ENCODE peak calls at places on chromosomes 5 and 9, in six cellular contexts. E, X, W, S, G and P are unnamed samples.

GRCh38 chr5:75053286-75054109 is 1.1 kb upstream of the GCNT4 start:
- DNase-seq in E (peak), X (peak), W (no peak), S (peak), G (no peak), P (peak)

GRCh38 chr5:76426391-76426802 is 23.3 kb downstream of the IQGAP2 start:
- DNase-seq in E (peak), X (no peak), W (no peak), S (no peak), G (no peak), P (peak)

GRCh38 chr5:124655943-124656459 is 90.4 kb downstream of the ZNF608 start:
- DNase-seq in E (no peak), X (peak), W (no peak), S (peak), G (peak), P (peak)

GRCh38 chr5:1302258-1302657 is 7.4 kb upstream of the TERT start:
- DNase-seq in E (no peak), X (no peak), W (no peak), S (no peak), G (no peak), P (no peak)

GRCh38 chr9:71349218-71349617 is 227.8 kb upstream of the TRPM3 start:
- DNase-seq in E (no peak), X (no peak), W (peak), S (no peak), G (no peak), P (no peak)

GRCh38 chr5:137632716-137633115 is 103.2 kb downstream of the KLHL3 start:
- DNase-seq in E (no peak), X (no peak), W (no peak), S (no peak), G (no peak), P (no peak)

GRCh38 chr5:147055304-147055826 is 176.8 kb upstream of the PPP2R2B start:
- DNase-seq in E (no peak), X (no peak), W (no peak), S (no peak), G (no peak), P (no peak)

GRCh38 chr5:179759961-179760541 is 27.4 kb downstream of the MAML1 start:
- DNase-seq in E (no peak), X (no peak), W (no peak), S (no peak), G (no peak), P (no peak)

GRCh38 chr9:133142657-133143592 is 20.8 kb downstream of the GBGT1 start:
- DNase-seq in E (no peak), X (peak), W (no peak), S (no peak), G (no peak), P (peak)

GRCh38 chr5:177094224-177095087 is 7.7 kb downstream of the FGFR4 start:
- DNase-seq in E (peak), X (no peak), W (no peak), S (peak), G (no peak), P (peak)

GRCh38 chr9:14309403-14309802 is 4.5 kb downstream of the NFIB start:
- DNase-seq in E (no peak), X (peak), W (no peak), S (no peak), G (no peak), P (no peak)

GRCh38 chr5:78547731-78548189 is 100.8 kb downstream of the LHFPL2 start:
- DNase-seq in E (no peak), X (no peak), W (peak), S (peak), G (peak), P (peak)

GRCh38 chr5:79938468-79938867 is 52.6 kb downstream of the MTX3 start:
- DNase-seq in E (no peak), X (no peak), W (no peak), S (no peak), G (no peak), P (no peak)